ENCODE peak calls at places on chromosomes 1 and 21, in four cellular contexts. N is HL-60, C is SK-N-SH, Y is H1. H is an unnamed sample.

GRCh38 chr1:161001537-161001936 is 19.4 kb downstream of the F11R start:
- DNase-seq in N (no peak), C (no peak), Y (no peak), H (no peak)

GRCh38 chr1:36517019-36517387 is 34.3 kb upstream of the CSF3R start:
- DNase-seq in N (peak; percentile 76), C (no peak), Y (no peak), H (no peak)

GRCh38 chr1:167898578-167899222 is 15.2 kb downstream of the ADCY10 start:
- DNase-seq in N (no peak), C (no peak), Y (no peak), H (no peak)

GRCh38 chr21:46153259-46154154 is 1.9 kb downstream of the FTCD start:
- DNase-seq in N (peak; percentile 43), C (peak; percentile 92), Y (peak; percentile 29), H (peak; percentile 54)

GRCh38 chr1:214281030-214281901 is at the start of gene SMYD2:
- DNase-seq in N (peak; percentile 54), C (peak; percentile 93), Y (no peak), H (peak; percentile 56)

GRCh38 chr1:95229706-95230105 is 4.3 kb upstream of the RWDD3 start:
- DNase-seq in N (no peak), C (no peak), Y (no peak), H (no peak)

GRCh38 chr1:161189036-161189435 is 9.8 kb downstream of the ADAMTS4 start:
- DNase-seq in N (no peak), C (no peak), Y (no peak), H (no peak)

GRCh38 chr1:60963167-60963909 is 119.0 kb upstream of the NFIA start:
- DNase-seq in N (no peak), C (no peak), Y (no peak), H (no peak)

GRCh38 chr21:37452222-37452621 is 85.6 kb downstream of the DYRK1A start:
- DNase-seq in N (no peak), C (peak; percentile 23), Y (no peak), H (no peak)

GRCh38 chr1:22562584-22563551 is at the start of gene EPHA8:
- DNase-seq in N (no peak), C (peak; percentile 89), Y (no peak), H (no peak)

GRCh38 chr1:102098536-102098935 is 101.8 kb upstream of the OLFM3 start:
- DNase-seq in N (no peak), C (no peak), Y (no peak), H (no peak)
- TF ChIP-seq GABPA in N (no peak), C (no peak), Y (no peak), H (no peak)

DNA sequence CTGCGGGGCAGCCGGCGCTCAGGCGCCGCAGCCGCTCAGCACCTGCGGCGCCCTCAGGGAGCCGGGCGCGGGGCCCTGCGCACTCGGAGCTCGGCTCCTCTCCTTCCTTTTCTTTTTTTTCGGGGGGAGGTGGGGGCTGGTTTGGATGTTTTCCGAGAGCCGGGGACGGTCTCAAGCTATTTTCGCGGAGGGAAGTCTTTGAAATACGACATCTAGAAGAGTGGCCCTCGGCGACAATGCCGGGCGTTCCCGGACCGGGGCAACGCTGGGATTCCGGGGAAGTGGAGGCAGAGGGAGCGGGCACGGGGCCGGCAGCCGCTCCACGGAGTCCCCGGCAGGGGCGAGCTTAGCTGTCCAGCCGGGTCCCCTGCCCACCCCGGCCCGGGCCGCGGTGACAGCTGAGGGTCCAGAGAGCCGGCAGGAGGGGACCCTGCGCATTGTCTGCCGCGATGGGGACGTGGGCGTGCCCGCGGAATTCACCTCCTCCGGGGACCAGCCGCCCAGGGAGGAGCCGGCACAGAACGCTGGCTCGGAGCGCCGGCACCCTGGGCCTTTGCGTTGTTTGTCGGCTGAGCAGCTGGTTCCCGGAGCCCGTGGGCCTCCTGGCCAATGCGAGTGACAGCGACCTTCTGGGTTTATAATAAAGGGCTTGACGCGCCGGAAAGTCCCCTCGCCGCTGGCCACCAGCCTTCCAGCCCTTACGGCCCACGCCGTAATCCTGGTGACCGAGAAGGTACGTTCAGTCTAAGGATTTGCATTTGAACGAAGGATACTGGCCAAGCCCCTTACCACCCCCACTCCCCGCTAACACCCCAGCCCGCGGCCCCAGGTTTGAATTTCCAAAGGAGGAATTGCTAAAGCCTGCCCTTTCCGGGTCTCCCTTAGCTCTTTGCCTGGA is 582 bp downstream of the SLC37A1 start:
- DNase-seq in N (peak; percentile 28), C (peak; percentile 74), Y (no peak), H (no peak)
- TF ChIP-seq GABPA in N (no peak), C (no peak), Y (no peak), H (no peak)

GRCh38 chr1:163201906-163202305 is 810 bp downstream of the RGS5 start:
- DNase-seq in N (no peak), C (no peak), Y (no peak), H (no peak)

GRCh38 chr1:163205513-163205912 is 2.8 kb upstream of the RGS5 start:
- DNase-seq in N (no peak), C (no peak), Y (no peak), H (no peak)

GRCh38 chr1:163203561-163203960 is 845 bp upstream of the RGS5 start:
- DNase-seq in N (no peak), C (no peak), Y (no peak), H (no peak)

GRCh38 chr1:163197022-163197421 is 5.7 kb downstream of the RGS5 start:
- DNase-seq in N (no peak), C (no peak), Y (no peak), H (no peak)

DNA sequence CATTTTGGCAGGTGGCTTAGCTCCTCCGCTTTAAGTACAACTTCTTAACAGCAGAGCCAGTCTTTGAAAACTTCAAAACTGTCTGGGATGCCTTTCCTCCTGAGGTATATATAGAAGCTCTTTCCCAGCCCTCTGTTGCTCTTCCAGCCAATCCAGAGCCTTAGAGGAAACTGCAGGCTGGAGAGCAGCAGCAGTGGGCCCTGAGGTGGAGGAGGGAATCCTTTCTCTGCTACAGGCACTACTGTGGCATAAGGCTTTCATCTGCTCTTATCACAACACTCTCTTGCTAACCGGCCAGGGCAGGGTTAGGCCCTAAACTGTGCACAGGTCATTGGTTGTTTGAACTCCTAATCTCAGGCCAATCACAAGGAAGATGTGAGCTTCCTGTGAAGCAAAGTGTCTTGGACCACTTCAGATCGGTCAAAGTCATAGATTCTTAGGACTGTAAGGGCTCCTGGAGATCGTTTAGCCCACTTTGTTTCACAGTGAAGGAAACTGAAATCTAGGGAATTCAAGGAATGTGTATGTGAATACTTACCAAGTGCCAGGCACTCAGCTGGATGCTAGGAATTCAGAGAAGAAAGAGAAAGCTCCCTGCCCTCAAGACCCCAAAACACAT is at the start of gene RGS5:
- DNase-seq in N (no peak), C (peak; percentile 73), Y (peak; percentile 49), H (no peak)
- TF ChIP-seq GABPA in N (no peak), C (no peak), Y (no peak), H (no peak)

GRCh38 chr1:2805801-2806430 is 4.4 kb upstream of the TTC34 start:
- DNase-seq in N (no peak), C (no peak), Y (no peak), H (no peak)
- TF ChIP-seq GABPA in N (no peak), C (no peak), Y (no peak), H (no peak)

GRCh38 chr1:7298749-7299151 is 472.3 kb upstream of the VAMP3 start:
- DNase-seq in N (no peak), C (no peak), Y (no peak), H (no peak)
- TF ChIP-seq GABPA in N (no peak), C (no peak), Y (no peak), H (no peak)

DNA sequence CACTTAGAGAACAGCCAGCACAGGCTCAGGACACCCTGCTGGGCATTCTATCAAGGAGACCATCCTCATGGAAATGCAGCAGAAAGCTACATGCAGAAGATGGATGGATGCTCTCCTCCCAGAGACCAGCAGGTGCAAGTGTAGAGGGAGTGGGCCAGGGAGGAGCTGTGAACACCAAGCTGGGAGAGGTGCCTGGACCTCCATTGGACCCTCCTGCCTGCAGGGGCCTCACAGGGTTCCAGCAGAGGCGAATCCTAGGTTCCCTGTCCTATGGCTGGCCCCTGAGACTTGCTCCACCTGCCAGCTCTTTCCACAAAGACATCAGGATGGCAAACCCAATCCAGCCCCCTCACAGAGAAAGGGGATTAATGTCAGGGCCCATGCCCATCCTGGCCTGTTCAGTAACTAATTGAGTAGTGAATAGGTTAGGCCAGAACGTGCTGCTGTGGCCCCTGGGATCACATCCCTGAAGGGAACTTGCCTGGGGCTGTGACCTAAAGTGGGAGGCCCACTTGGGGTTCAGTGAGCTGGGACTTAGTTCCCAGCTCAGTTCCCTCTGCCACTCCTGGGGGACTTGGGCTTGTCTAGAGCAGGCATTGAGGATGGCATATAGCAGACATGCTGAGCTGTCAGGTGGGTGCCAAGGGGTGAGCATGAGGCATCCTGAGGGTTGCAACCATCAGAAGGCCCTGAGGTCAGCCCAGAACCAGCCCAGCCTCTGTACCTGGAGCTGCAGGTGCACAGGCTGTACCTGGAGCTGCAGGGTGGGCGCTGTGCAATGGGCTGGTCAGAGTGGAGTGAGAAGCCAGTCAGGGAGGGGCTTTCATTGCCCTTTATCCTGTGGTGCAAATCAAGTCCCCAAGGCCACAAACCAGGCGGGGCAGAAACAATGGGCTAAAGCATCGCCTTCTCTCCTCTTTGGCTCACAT is 22.9 kb upstream of the ZNF678 start:
- DNase-seq in N (no peak), C (no peak), Y (no peak), H (no peak)
- TF ChIP-seq GABPA in N (no peak), C (no peak), Y (no peak), H (no peak)

GRCh38 chr1:204726478-204726877 is 40.9 kb upstream of the LRRN2 start:
- DNase-seq in N (no peak), C (no peak), Y (no peak), H (peak; percentile 51)
- TF ChIP-seq GABPA in N (no peak), C (no peak), Y (no peak), H (no peak)